ENCODE peak calls at places on chromosome 17, in eight cellular contexts. One of them, this sample, is unnamed.

GRCh38 chr17:42286411-42287295 is 1.6 kb upstream of the STAT5A start:
- DNase-seq in CD8-positive, alpha-beta T cell: no peak
- DNase-seq in cardiac muscle cell: no peak
- DNase-seq in upper lobe of right lung: peak
- DNase-seq in CD4-positive, alpha-beta T cell: peak
- DNase-seq in stomach: peak
- DNase-seq in transverse colon: peak
- DNase-seq in GM12864: no peak
- DNase-seq in this sample: no peak

GRCh38 chr17:36127199-36127881 is 23.7 kb downstream of the CCL4 start:
- DNase-seq in CD8-positive, alpha-beta T cell: no peak
- DNase-seq in cardiac muscle cell: no peak
- DNase-seq in upper lobe of right lung: no peak
- DNase-seq in CD4-positive, alpha-beta T cell: no peak
- DNase-seq in stomach: no peak
- DNase-seq in transverse colon: no peak
- DNase-seq in GM12864: peak
- DNase-seq in this sample: no peak

GRCh38 chr17:2055494-2056220 is 754 bp downstream of the HIC1 start:
- DNase-seq in CD8-positive, alpha-beta T cell: no peak
- DNase-seq in cardiac muscle cell: no peak
- DNase-seq in upper lobe of right lung: no peak
- DNase-seq in CD4-positive, alpha-beta T cell: peak
- DNase-seq in stomach: no peak
- DNase-seq in transverse colon: peak
- DNase-seq in GM12864: no peak
- DNase-seq in this sample: no peak

GRCh38 chr17:36755586-36755985 is 154.2 kb downstream of the MRM1 start:
- DNase-seq in CD8-positive, alpha-beta T cell: no peak
- DNase-seq in cardiac muscle cell: peak
- DNase-seq in upper lobe of right lung: no peak
- DNase-seq in CD4-positive, alpha-beta T cell: no peak
- DNase-seq in stomach: no peak
- DNase-seq in transverse colon: peak
- DNase-seq in GM12864: no peak
- DNase-seq in this sample: no peak

GRCh38 chr17:71995570-71995969 is 125.2 kb upstream of the SOX9 start:
- DNase-seq in CD8-positive, alpha-beta T cell: no peak
- DNase-seq in cardiac muscle cell: no peak
- DNase-seq in upper lobe of right lung: no peak
- DNase-seq in CD4-positive, alpha-beta T cell: no peak
- DNase-seq in stomach: no peak
- DNase-seq in transverse colon: no peak
- DNase-seq in GM12864: no peak
- DNase-seq in this sample: no peak

GRCh38 chr17:13306310-13306962 is 288.6 kb upstream of the ELAC2 start:
- DNase-seq in CD8-positive, alpha-beta T cell: no peak
- DNase-seq in cardiac muscle cell: peak
- DNase-seq in upper lobe of right lung: no peak
- DNase-seq in CD4-positive, alpha-beta T cell: no peak
- DNase-seq in stomach: no peak
- DNase-seq in transverse colon: no peak
- DNase-seq in GM12864: no peak
- DNase-seq in this sample: no peak

GRCh38 chr17:67629963-67630320 is 87.8 kb upstream of the NOL11 start:
- DNase-seq in CD8-positive, alpha-beta T cell: no peak
- DNase-seq in cardiac muscle cell: peak
- DNase-seq in upper lobe of right lung: no peak
- DNase-seq in CD4-positive, alpha-beta T cell: no peak
- DNase-seq in stomach: no peak
- DNase-seq in transverse colon: no peak
- DNase-seq in GM12864: no peak
- DNase-seq in this sample: no peak

GRCh38 chr17:45719335-45720071 is 64.6 kb upstream of the CRHR1 start:
- DNase-seq in CD8-positive, alpha-beta T cell: no peak
- DNase-seq in cardiac muscle cell: peak
- DNase-seq in upper lobe of right lung: no peak
- DNase-seq in CD4-positive, alpha-beta T cell: no peak
- DNase-seq in stomach: no peak
- DNase-seq in transverse colon: no peak
- DNase-seq in GM12864: no peak
- DNase-seq in this sample: no peak

GRCh38 chr17:16488572-16488997 is 3.4 kb downstream of the LRRC75A start:
- DNase-seq in CD8-positive, alpha-beta T cell: no peak
- DNase-seq in cardiac muscle cell: peak
- DNase-seq in upper lobe of right lung: no peak
- DNase-seq in CD4-positive, alpha-beta T cell: no peak
- DNase-seq in stomach: peak
- DNase-seq in transverse colon: peak
- DNase-seq in GM12864: no peak
- DNase-seq in this sample: no peak

GRCh38 chr17:29587591-29587990 is 1.9 kb downstream of the GIT1 start:
- DNase-seq in CD8-positive, alpha-beta T cell: no peak
- DNase-seq in cardiac muscle cell: no peak
- DNase-seq in upper lobe of right lung: no peak
- DNase-seq in CD4-positive, alpha-beta T cell: no peak
- DNase-seq in stomach: no peak
- DNase-seq in transverse colon: no peak
- DNase-seq in GM12864: no peak
- DNase-seq in this sample: no peak

GRCh38 chr17:29584452-29585079 is 4.9 kb downstream of the GIT1 start:
- DNase-seq in CD8-positive, alpha-beta T cell: no peak
- DNase-seq in cardiac muscle cell: no peak
- DNase-seq in upper lobe of right lung: peak
- DNase-seq in CD4-positive, alpha-beta T cell: no peak
- DNase-seq in stomach: no peak
- DNase-seq in transverse colon: no peak
- DNase-seq in GM12864: no peak
- DNase-seq in this sample: no peak

GRCh38 chr17:29586676-29587469 is 2.6 kb downstream of the GIT1 start:
- DNase-seq in CD8-positive, alpha-beta T cell: no peak
- DNase-seq in cardiac muscle cell: no peak
- DNase-seq in upper lobe of right lung: no peak
- DNase-seq in CD4-positive, alpha-beta T cell: no peak
- DNase-seq in stomach: no peak
- DNase-seq in transverse colon: no peak
- DNase-seq in GM12864: no peak
- DNase-seq in this sample: no peak

GRCh38 chr17:29583324-29584248 is 5.9 kb downstream of the GIT1 start:
- DNase-seq in CD8-positive, alpha-beta T cell: no peak
- DNase-seq in cardiac muscle cell: no peak
- DNase-seq in upper lobe of right lung: no peak
- DNase-seq in CD4-positive, alpha-beta T cell: no peak
- DNase-seq in stomach: no peak
- DNase-seq in transverse colon: no peak
- DNase-seq in GM12864: no peak
- DNase-seq in this sample: no peak

GRCh38 chr17:29585080-29585751 is 4.2 kb downstream of the GIT1 start:
- DNase-seq in CD8-positive, alpha-beta T cell: no peak
- DNase-seq in cardiac muscle cell: no peak
- DNase-seq in upper lobe of right lung: no peak
- DNase-seq in CD4-positive, alpha-beta T cell: no peak
- DNase-seq in stomach: no peak
- DNase-seq in transverse colon: no peak
- DNase-seq in GM12864: no peak
- DNase-seq in this sample: no peak
- TF ChIP-seq CTCF in CD8-positive, alpha-beta T cell: peak
- TF ChIP-seq CTCF in cardiac muscle cell: peak
- TF ChIP-seq CTCF in upper lobe of right lung: peak
- TF ChIP-seq CTCF in CD4-positive, alpha-beta T cell: peak
- TF ChIP-seq CTCF in stomach: no peak
- TF ChIP-seq CTCF in transverse colon: no peak
- TF ChIP-seq CTCF in GM12864: peak
- TF ChIP-seq CTCF in this sample: peak

DNA sequence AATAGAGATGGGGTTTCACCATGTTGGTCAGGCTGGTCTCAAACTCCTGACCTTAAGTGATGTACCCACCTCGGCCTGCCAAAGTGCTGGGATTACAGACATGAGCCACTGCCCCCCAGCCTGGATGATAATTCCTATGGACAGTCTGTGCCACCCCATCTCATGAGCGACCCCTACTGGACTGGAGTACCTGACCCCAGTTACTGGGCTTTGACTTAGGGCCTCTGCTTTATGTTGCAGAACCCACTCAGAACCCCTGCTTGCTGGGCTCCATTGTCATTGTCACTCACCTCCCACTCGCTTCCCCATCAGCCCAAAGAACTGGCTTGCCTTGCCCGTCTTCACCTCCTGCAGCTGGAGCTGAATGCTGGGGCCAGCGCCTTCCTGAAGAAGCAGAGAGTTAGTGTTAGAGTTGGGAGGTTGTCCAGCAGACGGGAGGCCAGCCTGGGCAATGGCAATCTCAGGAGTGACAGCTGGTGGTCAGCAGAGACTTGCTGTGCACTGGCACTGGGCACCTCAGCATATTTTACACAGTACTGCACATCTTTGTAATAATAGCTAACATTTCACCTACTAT is 4.0 kb downstream of the TAC4 start:
- DNase-seq in CD8-positive, alpha-beta T cell: no peak
- DNase-seq in cardiac muscle cell: no peak
- DNase-seq in upper lobe of right lung: peak
- DNase-seq in CD4-positive, alpha-beta T cell: no peak
- DNase-seq in stomach: no peak
- DNase-seq in transverse colon: no peak
- DNase-seq in GM12864: no peak
- DNase-seq in this sample: no peak
- TF ChIP-seq CTCF in CD8-positive, alpha-beta T cell: no peak
- TF ChIP-seq CTCF in cardiac muscle cell: peak
- TF ChIP-seq CTCF in upper lobe of right lung: peak
- TF ChIP-seq CTCF in CD4-positive, alpha-beta T cell: no peak
- TF ChIP-seq CTCF in stomach: no peak
- TF ChIP-seq CTCF in transverse colon: no peak
- TF ChIP-seq CTCF in GM12864: peak
- TF ChIP-seq CTCF in this sample: peak

DNA sequence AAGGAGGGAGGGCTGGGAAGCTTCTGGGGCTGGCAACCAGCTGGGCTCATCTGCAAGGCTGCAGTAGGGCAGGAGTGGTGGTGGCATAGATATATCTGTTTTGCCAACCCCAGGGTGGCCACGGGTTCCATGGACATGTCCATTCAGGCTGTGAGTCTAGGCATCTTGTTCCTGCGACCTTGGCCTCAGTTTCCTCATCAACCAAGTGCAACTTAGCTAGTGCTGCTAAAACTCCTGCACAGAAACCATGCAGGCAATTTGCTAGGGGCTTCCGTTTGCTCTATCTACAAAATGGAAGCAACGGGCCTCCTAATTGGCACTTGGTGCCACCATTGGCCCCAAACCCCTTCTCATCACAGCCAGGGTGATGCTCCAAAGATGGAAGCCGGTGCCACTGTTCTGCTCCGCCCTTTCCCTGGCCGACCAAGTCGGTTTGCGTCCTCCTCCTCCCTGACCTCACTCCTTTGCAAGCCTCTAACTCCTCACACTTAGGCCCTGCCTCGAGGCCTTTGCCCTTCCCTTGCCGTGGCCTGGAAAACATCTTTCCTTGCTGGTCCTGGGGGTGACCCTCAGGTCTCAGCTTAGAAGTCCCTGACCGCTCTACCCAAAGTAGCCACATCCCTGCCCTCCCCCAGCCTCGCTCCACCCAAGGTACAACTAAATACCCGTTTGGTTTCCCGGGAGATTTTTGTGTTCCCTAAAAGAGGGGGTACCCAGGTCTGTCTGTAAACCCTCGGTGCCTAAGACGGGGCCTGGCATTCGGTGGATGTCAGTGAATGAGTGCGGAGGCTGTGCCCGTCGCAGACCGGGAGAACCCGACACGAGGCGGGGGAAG is 1.2 kb downstream of the SREBF1 start:
- DNase-seq in CD8-positive, alpha-beta T cell: no peak
- DNase-seq in cardiac muscle cell: no peak
- DNase-seq in upper lobe of right lung: no peak
- DNase-seq in CD4-positive, alpha-beta T cell: no peak
- DNase-seq in stomach: no peak
- DNase-seq in transverse colon: no peak
- DNase-seq in GM12864: no peak
- DNase-seq in this sample: no peak
- TF ChIP-seq CTCF in CD8-positive, alpha-beta T cell: no peak
- TF ChIP-seq CTCF in cardiac muscle cell: no peak
- TF ChIP-seq CTCF in upper lobe of right lung: no peak
- TF ChIP-seq CTCF in CD4-positive, alpha-beta T cell: no peak
- TF ChIP-seq CTCF in stomach: no peak
- TF ChIP-seq CTCF in transverse colon: no peak
- TF ChIP-seq CTCF in GM12864: no peak
- TF ChIP-seq CTCF in this sample: no peak

GRCh38 chr17:73427198-73427597 is 115.4 kb upstream of the CDC42EP4 start:
- DNase-seq in CD8-positive, alpha-beta T cell: no peak
- DNase-seq in cardiac muscle cell: no peak
- DNase-seq in upper lobe of right lung: no peak
- DNase-seq in CD4-positive, alpha-beta T cell: no peak
- DNase-seq in stomach: no peak
- DNase-seq in transverse colon: no peak
- DNase-seq in GM12864: no peak
- DNase-seq in this sample: no peak

GRCh38 chr17:73430165-73430680 is 118.4 kb upstream of the CDC42EP4 start:
- DNase-seq in CD8-positive, alpha-beta T cell: no peak
- DNase-seq in cardiac muscle cell: no peak
- DNase-seq in upper lobe of right lung: no peak
- DNase-seq in CD4-positive, alpha-beta T cell: no peak
- DNase-seq in stomach: no peak
- DNase-seq in transverse colon: no peak
- DNase-seq in GM12864: no peak
- DNase-seq in this sample: no peak

GRCh38 chr17:73430848-73431247 is 119.0 kb upstream of the CDC42EP4 start:
- DNase-seq in CD8-positive, alpha-beta T cell: no peak
- DNase-seq in cardiac muscle cell: no peak
- DNase-seq in upper lobe of right lung: no peak
- DNase-seq in CD4-positive, alpha-beta T cell: no peak
- DNase-seq in stomach: no peak
- DNase-seq in transverse colon: no peak
- DNase-seq in GM12864: no peak
- DNase-seq in this sample: no peak

GRCh38 chr17:73431401-73432205 is 119.8 kb upstream of the CDC42EP4 start:
- DNase-seq in CD8-positive, alpha-beta T cell: no peak
- DNase-seq in cardiac muscle cell: no peak
- DNase-seq in upper lobe of right lung: no peak
- DNase-seq in CD4-positive, alpha-beta T cell: no peak
- DNase-seq in stomach: no peak
- DNase-seq in transverse colon: no peak
- DNase-seq in GM12864: no peak
- DNase-seq in this sample: no peak

DNA sequence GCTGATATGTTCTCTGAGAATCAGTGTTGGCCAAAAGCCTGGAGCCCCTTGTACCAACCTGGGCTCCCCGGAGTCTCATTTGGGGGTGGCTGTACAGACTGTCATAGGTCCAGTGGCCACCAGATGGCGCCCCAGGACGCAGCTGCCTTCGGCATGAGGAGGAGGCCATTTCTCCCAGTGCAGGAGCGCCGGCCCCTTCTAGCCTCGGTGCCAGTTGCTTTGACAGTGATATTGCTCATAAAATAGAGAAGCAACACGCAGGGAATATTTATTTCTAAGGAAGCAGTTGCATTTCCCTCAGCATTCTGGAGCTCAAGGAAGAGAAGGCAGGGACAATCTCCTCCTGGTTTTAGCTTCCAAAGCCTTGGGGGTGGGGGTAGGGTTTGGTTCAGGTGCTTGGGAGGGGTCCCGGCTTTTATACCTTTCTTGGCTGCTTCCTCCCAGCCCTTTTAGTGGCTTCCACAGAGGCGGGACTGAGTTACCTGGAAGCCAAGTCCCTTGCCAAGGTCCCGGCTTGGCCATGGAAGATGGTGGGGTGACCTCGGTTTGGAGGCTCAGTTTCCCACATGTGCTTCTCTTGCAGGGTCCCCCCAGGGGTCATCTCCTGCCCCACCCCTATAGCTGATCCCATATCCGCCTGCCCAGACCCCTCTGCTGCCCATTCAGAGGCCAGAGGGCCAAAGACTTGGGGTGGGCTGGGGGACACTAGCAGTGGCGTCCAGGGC is 117.8 kb upstream of the CDC42EP4 start:
- DNase-seq in CD8-positive, alpha-beta T cell: peak
- DNase-seq in cardiac muscle cell: peak
- DNase-seq in upper lobe of right lung: peak
- DNase-seq in CD4-positive, alpha-beta T cell: peak
- DNase-seq in stomach: peak
- DNase-seq in transverse colon: peak
- DNase-seq in GM12864: peak
- DNase-seq in this sample: peak
- TF ChIP-seq CTCF in CD8-positive, alpha-beta T cell: peak
- TF ChIP-seq CTCF in cardiac muscle cell: peak
- TF ChIP-seq CTCF in upper lobe of right lung: peak
- TF ChIP-seq CTCF in CD4-positive, alpha-beta T cell: peak
- TF ChIP-seq CTCF in stomach: no peak
- TF ChIP-seq CTCF in transverse colon: peak
- TF ChIP-seq CTCF in GM12864: peak
- TF ChIP-seq CTCF in this sample: peak